ENCODE peak calls at places on chromosomes 3 and 15, in seven cellular contexts. N is ovary, X is spleen, F is A549, H is IMR-90, T is right lobe of liver, L is adrenal gland. Z is an unnamed sample.
A peak's percentile ranks its signal among the peaks of the same experiment; 100 is the strongest.

GRCh38 chr3:66971891-66972551 is 26.1 kb upstream of the KBTBD8 start:
- DNase-seq in N (peak; percentile 73), X (peak; percentile 89), F (peak; percentile 52), H (peak; percentile 70), T (peak; percentile 78), L (peak; percentile 79), Z (peak; percentile 84)

GRCh38 chr3:123658118-123658859 is 73.4 kb upstream of the HACD2 start:
- DNase-seq in N (no peak), X (no peak), F (no peak), H (peak; percentile 77), T (no peak), L (peak; percentile 82), Z (no peak)

GRCh38 chr15:38536201-38536676 is 28.4 kb downstream of the RASGRP1 start:
- DNase-seq in N (peak; percentile 59), X (no peak), F (no peak), H (peak; percentile 96), T (no peak), L (peak; percentile 84), Z (no peak)

GRCh38 chr15:42037650-42038049 is 16.8 kb upstream of the PLA2G4E start:
- DNase-seq in N (no peak), X (no peak), F (no peak), H (no peak), T (no peak), L (peak; percentile 39), Z (no peak)

GRCh38 chr15:71003314-71003713 is 110.7 kb downstream of the LRRC49 start:
- DNase-seq in N (no peak), X (no peak), F (no peak), H (peak; percentile 62), T (no peak), L (no peak), Z (no peak)

GRCh38 chr3:57691411-57692133 is 1.3 kb downstream of the DENND6A start:
- DNase-seq in N (peak; percentile 51), X (no peak), F (no peak), H (peak; percentile 7), T (no peak), L (peak; percentile 29), Z (peak; percentile 34)

GRCh38 chr3:49248828-49249227 is 28.2 kb downstream of the C3orf62 start:
- DNase-seq in N (no peak), X (no peak), F (no peak), H (peak; percentile 16), T (no peak), L (no peak), Z (no peak)

GRCh38 chr3:47266709-47267489 is 15.7 kb downstream of the KIF9 start:
- DNase-seq in N (peak; percentile 84), X (peak; percentile 61), F (no peak), H (peak; percentile 96), T (no peak), L (peak; percentile 84), Z (peak; percentile 77)

GRCh38 chr15:48355377-48355776 is 24.1 kb downstream of the DUT start:
- DNase-seq in N (no peak), X (no peak), F (no peak), H (peak; percentile 45), T (no peak), L (no peak), Z (no peak)

GRCh38 chr3:101879623-101880284 is 30.4 kb downstream of the NFKBIZ start:
- DNase-seq in N (no peak), X (no peak), F (no peak), H (no peak), T (no peak), L (no peak), Z (no peak)

GRCh38 chr3:127367593-127367992 is 79.7 kb upstream of the PRR20G start:
- DNase-seq in N (no peak), X (peak; percentile 47), F (no peak), H (no peak), T (no peak), L (no peak), Z (no peak)

GRCh38 chr3:47854267-47854666 is 51.3 kb downstream of the DHX30 start:
- DNase-seq in N (peak; percentile 25), X (peak; percentile 40), F (no peak), H (no peak), T (no peak), L (no peak), Z (no peak)

GRCh38 chr3:94175677-94176076 is 112.8 kb downstream of the NSUN3 start:
- DNase-seq in N (no peak), X (no peak), F (no peak), H (no peak), T (no peak), L (no peak), Z (no peak)

GRCh38 chr3:37223084-37223975 is 48.9 kb upstream of the LRRFIP2 start:
- DNase-seq in N (no peak), X (no peak), F (peak; percentile 36), H (peak; percentile 43), T (no peak), L (no peak), Z (no peak)

GRCh38 chr15:63888146-63888545 is 54.4 kb upstream of the HERC1 start:
- DNase-seq in N (no peak), X (no peak), F (no peak), H (no peak), T (peak; percentile 92), L (no peak), Z (no peak)

GRCh38 chr15:48433226-48433886 is 102.1 kb downstream of the DUT start:
- DNase-seq in N (no peak), X (no peak), F (no peak), H (peak; percentile 73), T (no peak), L (peak; percentile 44), Z (no peak)

GRCh38 chr3:139353920-139354556 is 10.2 kb downstream of the MRPS22 start:
- DNase-seq in N (no peak), X (no peak), F (peak; percentile 53), H (peak; percentile 71), T (no peak), L (no peak), Z (peak; percentile 55)

GRCh38 chr3:99532246-99532645 is 106.1 kb upstream of the COL8A1 start:
- DNase-seq in N (no peak), X (no peak), F (peak; percentile 15), H (peak; percentile 77), T (no peak), L (peak; percentile 42), Z (peak; percentile 29)

GRCh38 chr3:13372656-13373055 is 47.5 kb downstream of the NUP210 start:
- DNase-seq in N (no peak), X (no peak), F (no peak), H (no peak), T (no peak), L (no peak), Z (no peak)

GRCh38 chr3:147351301-147351700 is 55.0 kb downstream of the ZIC4 start:
- DNase-seq in N (no peak), X (no peak), F (no peak), H (no peak), T (no peak), L (no peak), Z (no peak)

GRCh38 chr15:69996321-69996720 is 101.4 kb downstream of the TLE3 start:
- DNase-seq in N (no peak), X (peak; percentile 59), F (no peak), H (no peak), T (no peak), L (no peak), Z (no peak)

GRCh38 chr15:69998541-69999391 is 99.0 kb downstream of the TLE3 start:
- DNase-seq in N (no peak), X (peak; percentile 67), F (no peak), H (no peak), T (no peak), L (no peak), Z (no peak)

GRCh38 chr15:69994429-69995201 is 103.1 kb downstream of the TLE3 start:
- DNase-seq in N (no peak), X (no peak), F (no peak), H (no peak), T (no peak), L (no peak), Z (no peak)

GRCh38 chr15:69997701-69998273 is 99.9 kb downstream of the TLE3 start:
- DNase-seq in N (no peak), X (peak; percentile 61), F (no peak), H (peak; percentile 4), T (no peak), L (no peak), Z (no peak)

GRCh38 chr15:69996842-69997478 is 100.8 kb downstream of the TLE3 start:
- DNase-seq in N (no peak), X (peak; percentile 49), F (no peak), H (no peak), T (peak; percentile 85), L (no peak), Z (no peak)
- TF ChIP-seq POLR2A in N (no peak), X (no peak), F (no peak), H (no peak), T (no peak), L (no peak), Z (no peak)

DNA sequence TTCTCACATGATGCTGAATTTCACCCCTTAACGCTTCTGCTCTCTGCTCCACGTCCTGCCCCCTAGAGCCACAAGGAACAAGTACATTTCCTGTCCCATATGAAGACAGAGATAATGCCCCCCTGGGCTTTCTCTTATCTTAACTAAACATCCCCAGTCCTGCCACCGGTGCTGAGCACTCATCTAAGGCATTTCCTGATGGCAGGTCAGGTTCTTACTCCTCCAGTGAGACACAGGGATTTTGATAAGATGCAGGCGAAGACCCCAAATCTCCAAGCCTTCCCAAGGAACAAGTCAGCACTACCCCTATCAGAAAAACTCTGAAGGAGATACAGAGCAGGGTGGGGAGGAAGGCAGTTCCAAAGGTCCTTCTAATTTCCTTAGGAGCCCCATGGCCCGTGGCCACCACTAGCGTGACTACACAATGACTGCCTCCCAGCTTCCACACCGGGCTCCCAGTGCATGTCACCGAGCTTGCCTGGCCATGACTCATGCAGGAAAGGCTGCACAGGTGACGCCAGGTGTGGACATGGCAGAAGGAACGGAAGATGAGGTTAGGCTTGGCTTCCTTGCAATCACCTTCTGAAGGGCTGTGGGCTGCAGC is 152.9 kb downstream of the XXYLT1 start:
- DNase-seq in N (no peak), X (no peak), F (no peak), H (peak; percentile 25), T (no peak), L (no peak), Z (peak; percentile 56)
- TF ChIP-seq POLR2A in N (no peak), X (no peak), F (no peak), H (no peak), T (no peak), L (no peak), Z (no peak)

DNA sequence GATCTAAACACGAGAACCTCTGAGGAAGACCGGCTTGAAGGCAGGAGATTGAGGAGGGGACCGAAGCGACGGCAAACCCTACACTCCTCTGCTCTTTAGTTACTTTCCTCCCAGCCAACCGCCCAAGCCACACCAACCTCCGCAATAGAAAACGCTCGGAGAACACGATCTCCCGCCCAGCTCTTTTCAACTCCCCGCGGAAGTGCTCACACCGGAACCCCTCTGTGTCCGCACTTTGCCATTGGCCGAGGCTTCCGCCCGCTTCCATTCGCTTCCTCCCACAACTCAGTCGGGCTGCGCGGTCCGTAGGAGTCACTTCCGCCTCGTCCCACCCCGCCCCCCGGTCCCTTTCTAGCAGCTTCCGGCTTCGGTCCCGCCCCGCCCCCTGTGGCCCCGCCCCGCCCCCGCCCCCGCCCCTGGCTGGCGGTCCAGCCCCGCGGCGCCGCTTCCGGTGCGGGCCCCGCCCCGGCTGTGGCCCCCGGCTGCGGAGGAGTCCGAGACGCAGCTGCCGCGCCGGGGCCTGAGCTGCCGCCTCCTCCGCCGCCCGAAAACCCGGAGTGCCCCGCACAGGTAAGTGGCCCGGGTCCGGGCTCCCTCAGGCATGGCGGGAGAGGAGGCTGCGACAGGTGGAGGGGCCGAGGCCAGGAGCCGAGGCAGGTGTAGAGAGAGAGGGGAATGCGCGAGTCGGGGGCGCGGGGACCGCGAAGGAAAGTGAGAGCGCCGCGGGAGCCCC is at the start of gene ARID3B:
- DNase-seq in N (peak; percentile 97), X (peak; percentile 98), F (peak; percentile 91), H (peak; percentile 98), T (peak; percentile 99), L (peak; percentile 98), Z (peak; percentile 99)
- TF ChIP-seq POLR2A in N (no peak), X (no peak), F (peak; percentile 44), H (peak; percentile 95), T (peak; percentile 66), L (no peak), Z (peak; percentile 97)

GRCh38 chr3:55175423-55175822 is 247.6 kb upstream of the LRTM1 start:
- DNase-seq in N (no peak), X (no peak), F (no peak), H (no peak), T (no peak), L (no peak), Z (no peak)
- TF ChIP-seq POLR2A in N (no peak), X (no peak), F (no peak), H (no peak), T (no peak), L (no peak), Z (no peak)

Z was measured in erythroblast.